ENCODE peak calls at places on chromosome 9, in seven cellular contexts. O, Z, P, V, D, T and X are unnamed samples.

GRCh38 chr9:107738789-107739188 is 249.2 kb upstream of the KLF4 start:
- DNase-seq in T (no peak), Z (no peak), D (no peak), P (no peak), O (no peak), V (no peak), X (no peak)

GRCh38 chr9:95552241-95552640 is 35.5 kb upstream of the PTCH1 start:
- DNase-seq in Z (no peak), D (no peak), O (no peak), P (no peak), T (no peak), V (no peak), X (no peak)

GRCh38 chr9:114504341-114505186 is 709 bp downstream of the WHRN start:
- DNase-seq in V (peak; percentile 37), D (no peak), O (peak; percentile 72), P (peak; percentile 23), Z (peak; percentile 82), T (peak; percentile 14), X (peak; percentile 62)

GRCh38 chr9:114413909-114414308 is 26.1 kb upstream of the AKNA start:
- DNase-seq in P (no peak), D (no peak), Z (no peak), O (no peak), T (no peak), V (no peak), X (no peak)

GRCh38 chr9:74887041-74887980 is at the start of gene TRPM6:
- DNase-seq in T (peak; percentile 76), D (peak; percentile 48), V (peak; percentile 52), P (peak; percentile 61), O (peak; percentile 64), Z (peak; percentile 92), X (no peak)

GRCh38 chr9:89372230-89372816 is 54.0 kb downstream of the SECISBP2 start:
- DNase-seq in O (no peak), T (no peak), V (no peak), P (no peak), D (no peak), Z (no peak), X (no peak)

GRCh38 chr9:86061972-86062739 is 37.2 kb downstream of the GOLM1 start:
- DNase-seq in T (no peak), V (no peak), D (no peak), O (no peak), Z (no peak), P (no peak), X (no peak)

GRCh38 chr9:120913673-120914266 is 12.8 kb downstream of the TRAF1 start:
- DNase-seq in P (no peak), V (no peak), O (peak; percentile 42), T (no peak), D (no peak), Z (no peak), X (no peak)

GRCh38 chr9:105887679-105888078 is 193.3 kb downstream of the TMEM38B start:
- DNase-seq in T (no peak), Z (no peak), V (no peak), P (no peak), O (no peak), D (no peak), X (no peak)

GRCh38 chr9:101566904-101567724 is 27.7 kb downstream of the PPP3R2 start:
- DNase-seq in Z (no peak), O (peak; percentile 24), P (no peak), T (no peak), D (no peak), V (no peak), X (no peak)

GRCh38 chr9:98315551-98316060 is 60.2 kb upstream of the TBC1D2 start:
- DNase-seq in O (peak; percentile 94), P (peak; percentile 76), T (peak; percentile 81), D (peak; percentile 21), V (peak; percentile 93), Z (peak; percentile 82), X (peak; percentile 77)

GRCh38 chr9:19876569-19877316 is 87.9 kb upstream of the SLC24A2 start:
- DNase-seq in O (no peak), T (no peak), Z (no peak), V (no peak), P (no peak), D (no peak), X (no peak)

GRCh38 chr9:123432331-123433236 is 76.6 kb downstream of the CRB2 start:
- DNase-seq in T (no peak), O (no peak), V (no peak), D (no peak), Z (peak; percentile 55), P (no peak), X (no peak)

GRCh38 chr9:116837038-116837998 is 150.2 kb downstream of the TRIM32 start:
- DNase-seq in P (no peak), D (no peak), T (no peak), O (no peak), Z (no peak), V (no peak), X (no peak)

GRCh38 chr9:81599837-81600236 is 89.5 kb downstream of the TLE1 start:
- DNase-seq in D (no peak), O (no peak), P (no peak), Z (no peak), T (no peak), V (no peak), X (no peak)

GRCh38 chr9:132167192-132167591 is 5.3 kb downstream of the NTNG2 start:
- DNase-seq in Z (no peak), D (no peak), O (no peak), P (no peak), V (no peak), T (no peak), X (no peak)

GRCh38 chr9:16180091-16180490 is 627.2 kb downstream of the CCDC171 start:
- DNase-seq in O (no peak), Z (no peak), V (no peak), D (no peak), T (no peak), P (no peak), X (no peak)

GRCh38 chr9:1505489-1505888 is 455.3 kb downstream of the DMRT2 start:
- DNase-seq in T (no peak), Z (no peak), D (no peak), V (no peak), O (no peak), P (no peak), X (no peak)

DNA sequence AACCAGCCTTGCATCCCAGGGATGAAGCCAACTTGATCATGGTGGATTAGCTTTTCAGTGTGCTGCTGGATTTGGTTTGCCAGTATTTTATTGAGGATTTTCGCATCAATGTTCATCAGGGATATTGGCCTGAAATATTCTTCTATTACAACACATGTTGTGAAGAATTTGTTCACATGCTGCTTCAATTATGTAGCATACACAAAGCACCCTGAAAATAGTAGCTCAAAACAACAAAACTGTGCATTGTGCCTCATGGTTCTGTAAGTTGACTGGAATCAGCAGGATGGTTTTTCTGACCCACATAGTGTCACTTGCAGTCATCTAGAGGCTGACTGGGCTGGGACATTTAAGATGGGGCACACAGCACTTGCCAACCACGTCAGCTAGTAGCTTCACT is 193.9 kb downstream of the SYK start:
- DNase-seq in D (no peak), Z (no peak), V (no peak), P (no peak), O (no peak), T (no peak), X (no peak)
- TF ChIP-seq CTCF in D (no peak), Z (no peak), V (no peak), P (no peak), O (no peak), T (no peak), X (no peak)

GRCh38 chr9:108776920-108777650 is 78.7 kb downstream of the ACTL7B start:
- DNase-seq in V (no peak), T (no peak), Z (no peak), O (no peak), D (no peak), P (no peak), X (no peak)

GRCh38 chr9:108779506-108779905 is 76.3 kb downstream of the ACTL7B start:
- DNase-seq in O (no peak), Z (no peak), T (no peak), V (no peak), D (no peak), P (no peak), X (no peak)

GRCh38 chr9:108780949-108781734 is 74.6 kb downstream of the ACTL7B start:
- DNase-seq in V (no peak), O (no peak), P (no peak), Z (no peak), T (no peak), D (no peak), X (no peak)

GRCh38 chr9:108775901-108776306 is 79.9 kb downstream of the ACTL7B start:
- DNase-seq in T (no peak), P (no peak), V (no peak), Z (no peak), O (no peak), D (no peak), X (no peak)
- TF ChIP-seq CTCF in T (no peak), P (no peak), V (no peak), Z (no peak), O (no peak), D (no peak), X (no peak)

DNA sequence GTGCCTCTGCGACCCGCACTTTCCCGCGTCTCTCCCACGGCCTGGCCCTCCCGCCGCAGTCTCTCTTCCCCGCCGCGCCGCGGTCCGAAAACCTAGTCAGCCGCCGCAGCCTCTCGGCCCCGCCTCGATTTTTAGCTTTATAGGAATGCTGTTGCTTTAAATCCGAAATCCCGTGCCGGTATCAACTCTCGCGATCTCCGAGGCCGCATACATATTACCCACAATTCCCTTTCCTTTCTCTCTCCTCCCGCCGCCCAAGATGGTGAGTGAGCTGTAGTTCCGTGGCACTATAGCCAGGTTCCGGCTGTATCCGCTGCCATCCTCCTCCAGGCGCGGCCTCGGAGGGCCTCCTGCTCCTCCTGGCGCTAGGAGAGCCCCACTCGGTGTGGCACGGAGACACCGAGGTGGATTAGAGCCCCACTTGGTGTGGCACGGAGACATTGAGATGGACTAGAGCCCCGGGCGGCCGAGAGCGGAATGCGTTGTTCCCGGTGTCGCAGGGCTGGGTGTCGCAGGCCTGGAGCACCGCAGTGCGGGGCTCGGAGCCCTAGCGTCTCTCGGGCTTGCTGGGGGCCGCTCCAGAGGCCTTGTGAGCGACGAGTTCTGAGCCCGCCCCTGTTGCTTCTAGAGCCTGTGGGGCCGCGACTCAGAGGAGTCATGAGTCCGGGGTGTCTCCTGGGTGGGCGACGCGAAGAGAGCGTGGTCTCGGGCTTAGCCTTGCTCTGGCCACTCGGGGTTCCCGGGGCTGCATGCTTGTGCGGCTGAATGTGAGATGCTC is at the start of the genes MED22 and RPL7A:
- DNase-seq in V (peak; percentile 76), T (peak; percentile 96), P (peak; percentile 93), D (peak; percentile 86), Z (peak; percentile 93), O (peak; percentile 85), X (peak; percentile 93)
- TF ChIP-seq CTCF in V (peak; percentile 25), T (no peak), P (no peak), D (no peak), Z (no peak), O (no peak), X (no peak)

DNA sequence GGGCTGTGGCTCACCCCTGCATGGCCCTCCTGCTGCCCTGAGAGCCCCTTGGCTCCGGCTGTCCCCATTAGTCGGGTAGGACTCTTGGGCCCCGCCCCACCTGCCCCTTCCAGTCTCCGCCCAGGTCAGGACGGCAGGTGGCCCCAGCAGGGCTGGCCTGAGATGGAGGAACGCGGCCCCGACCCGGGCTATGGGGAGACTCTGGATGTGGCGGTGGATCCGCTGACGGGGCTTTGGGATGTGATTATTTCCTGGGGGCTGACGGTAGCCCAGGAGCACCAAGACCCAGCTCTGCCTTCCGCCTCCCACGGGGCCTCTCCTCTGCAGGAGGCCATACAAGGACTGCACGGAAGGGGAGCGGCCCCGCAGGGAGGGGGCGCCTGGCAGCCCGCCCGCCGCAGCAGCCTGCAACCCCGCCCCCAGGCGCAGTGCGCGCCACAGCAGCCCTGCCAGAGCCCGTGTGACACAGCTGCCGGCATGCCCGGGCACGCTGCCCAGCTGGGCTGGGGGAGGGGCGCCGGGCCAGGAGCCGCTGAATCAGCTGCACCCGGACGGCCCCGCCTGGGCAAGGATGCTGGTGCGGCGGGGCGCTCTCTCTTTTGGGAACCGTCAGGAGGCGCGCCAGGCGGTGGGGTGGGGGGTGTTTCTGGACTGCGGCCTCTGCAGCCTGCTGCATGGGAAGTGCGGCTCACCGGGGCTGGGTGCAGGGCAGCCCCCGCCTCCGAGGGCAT is 9.2 kb downstream of the TMEM250 start:
- DNase-seq in V (peak; percentile 57), O (peak; percentile 58), Z (peak; percentile 96), P (peak; percentile 85), T (peak; percentile 92), D (peak; percentile 83), X (peak; percentile 85)
- TF ChIP-seq CTCF in V (no peak), O (no peak), Z (peak; percentile 20), P (peak; percentile 17), T (peak; percentile 9), D (no peak), X (no peak)